ENCODE peak calls at places on chromosomes 7 and 10, in eight cellular contexts. S, P, E, Y, N, F, G and J are unnamed samples.

GRCh38 chr10:12068467-12069269 is at the start of gene DHTKD1:
- DNase-seq in S (peak), N (peak), P (peak), Y (peak), E (peak), G (peak), F (peak), J (peak)

GRCh38 chr10:62380002-62380401 is 5.8 kb downstream of the ZNF365 start:
- DNase-seq in S (no peak), G (no peak), N (no peak), P (no peak), Y (peak), F (no peak), E (no peak), J (no peak)

GRCh38 chr7:138243430-138243829 is 167.2 kb downstream of the AKR1D1 start:
- DNase-seq in P (peak), E (no peak), N (peak), S (no peak), Y (peak), F (peak), G (no peak), J (no peak)

GRCh38 chr10:124740374-124741280 is 3.6 kb downstream of the FAM53B start:
- DNase-seq in P (peak), S (no peak), Y (no peak), G (no peak), E (no peak), F (no peak), N (no peak), J (peak)

GRCh38 chr10:129483427-129484010 is 16.5 kb downstream of the MGMT start:
- DNase-seq in E (no peak), F (no peak), N (no peak), Y (peak), S (no peak), G (no peak), P (no peak), J (no peak)

GRCh38 chr10:100744136-100744979 is 1.0 kb upstream of the PAX2 start:
- DNase-seq in E (peak), N (no peak), S (no peak), P (no peak), G (peak), Y (no peak), F (peak), J (no peak)

GRCh38 chr7:7100432-7100849 is 81.9 kb upstream of the C1GALT1 start:
- DNase-seq in N (no peak), Y (peak), G (peak), F (no peak), S (peak), P (no peak), E (no peak), J (no peak)

GRCh38 chr10:31099101-31099500 is 67.4 kb upstream of the ZNF438 start:
- DNase-seq in Y (peak), G (no peak), N (no peak), S (no peak), F (no peak), P (no peak), E (no peak), J (no peak)

GRCh38 chr10:5816170-5816569 is 2.9 kb upstream of the GDI2 start:
- DNase-seq in G (no peak), P (no peak), F (no peak), N (no peak), E (peak), Y (no peak), S (no peak), J (no peak)

GRCh38 chr10:786666-787512 is 97.4 kb upstream of the DIP2C start:
- DNase-seq in E (no peak), S (peak), Y (no peak), N (no peak), F (no peak), G (no peak), P (no peak), J (peak)

GRCh38 chr7:130998993-130999602 is 265.1 kb upstream of the KLF14 start:
- DNase-seq in E (no peak), P (no peak), G (no peak), F (no peak), N (no peak), S (no peak), Y (peak), J (no peak)

GRCh38 chr10:93059975-93060886 is at the start of gene CYP26C1:
- DNase-seq in Y (no peak), E (no peak), G (no peak), N (no peak), F (no peak), P (no peak), S (no peak), J (no peak)

GRCh38 chr10:44195120-44196007 is 189.5 kb downstream of the CXCL12 start:
- DNase-seq in F (no peak), G (no peak), N (no peak), Y (peak), E (no peak), S (peak), P (peak), J (peak)

GRCh38 chr7:9149499-9150082 is 716.2 kb downstream of the NXPH1 start:
- DNase-seq in E (no peak), N (no peak), G (no peak), F (no peak), P (no peak), Y (peak), S (no peak), J (no peak)

GRCh38 chr10:30877111-30877510 is 154.6 kb downstream of the ZNF438 start:
- DNase-seq in P (no peak), F (no peak), S (no peak), G (no peak), N (no peak), Y (no peak), E (no peak), J (no peak)

GRCh38 chr7:132109768-132110167 is 466.5 kb downstream of the PLXNA4 start:
- DNase-seq in N (no peak), F (no peak), G (no peak), P (no peak), E (no peak), Y (no peak), S (no peak), J (no peak)

GRCh38 chr7:44767912-44768662 is 19.4 kb downstream of the ZMIZ2 start:
- DNase-seq in G (peak), E (no peak), S (peak), F (peak), N (no peak), Y (peak), P (no peak), J (peak)

GRCh38 chr10:96516337-96516736 is 2.6 kb upstream of the TLL2 start:
- DNase-seq in F (no peak), S (no peak), P (no peak), N (no peak), Y (no peak), G (no peak), E (no peak), J (no peak)

GRCh38 chr7:55024776-55025175 is 6.0 kb downstream of the EGFR start:
- DNase-seq in P (no peak), Y (peak), G (no peak), N (no peak), F (no peak), E (no peak), S (no peak), J (no peak)

GRCh38 chr10:53395449-53395848 is 622.9 kb upstream of the MBL2 start:
- DNase-seq in P (no peak), N (no peak), G (no peak), F (no peak), Y (no peak), S (no peak), E (no peak), J (no peak)

GRCh38 chr7:45387837-45388236 is 186.3 kb upstream of the ADCY1 start:
- DNase-seq in Y (no peak), S (no peak), G (no peak), N (no peak), F (no peak), E (no peak), P (no peak), J (no peak)

GRCh38 chr10:373015-373414 is 237.8 kb downstream of the ZMYND11 start:
- DNase-seq in N (no peak), S (no peak), G (no peak), E (no peak), P (no peak), Y (peak), F (no peak), J (peak)

GRCh38 chr7:55148571-55148970 is 129.8 kb downstream of the EGFR start:
- DNase-seq in F (no peak), P (no peak), E (no peak), N (no peak), Y (no peak), S (no peak), G (peak), J (no peak)

GRCh38 chr10:120195984-120196712 is 260.9 kb upstream of the PLPP4 start:
- DNase-seq in G (no peak), Y (no peak), E (no peak), P (no peak), S (no peak), N (no peak), F (no peak), J (no peak)

GRCh38 chr10:74329873-74330272 is 178.9 kb downstream of the ADK start:
- DNase-seq in P (no peak), G (no peak), S (no peak), Y (no peak), E (no peak), F (no peak), N (no peak), J (no peak)

GRCh38 chr10:126062132-126063032 is 166.0 kb downstream of the FANK1 start:
- DNase-seq in N (no peak), G (no peak), S (peak), E (no peak), Y (peak), P (peak), F (no peak), J (peak)

GRCh38 chr7:123624527-123625183 is 23.0 kb downstream of the ASB15 start:
- DNase-seq in E (peak), N (no peak), G (no peak), F (no peak), Y (no peak), S (no peak), P (peak), J (peak)

GRCh38 chr7:100034871-100035510 is 14.6 kb upstream of the ZSCAN21 start:
- DNase-seq in E (no peak), G (no peak), F (no peak), P (peak), Y (peak), N (no peak), S (no peak), J (no peak)

GRCh38 chr7:41955475-41956243 is 252.8 kb upstream of the INHBA start:
- DNase-seq in E (no peak), G (no peak), Y (peak), P (peak), F (no peak), S (peak), N (no peak), J (peak)

GRCh38 chr10:42961156-42961589 is 115.7 kb upstream of the RET start:
- DNase-seq in S (no peak), P (no peak), E (no peak), G (no peak), Y (no peak), F (no peak), N (no peak), J (peak)

GRCh38 chr10:11262210-11263038 is 244.8 kb downstream of the CELF2 start:
- DNase-seq in E (no peak), Y (no peak), S (no peak), N (no peak), G (no peak), F (no peak), P (no peak), J (no peak)